ENCODE peak calls at places on chromosomes 4 and X, in four cellular contexts. One of them, this sample, is unnamed.

GRCh38 chrX:9071031-9071650 is 37.2 kb upstream of the FAM9B start:
- DNase-seq in CD8-positive, alpha-beta T cell: no peak
- DNase-seq in aorta: no peak
- DNase-seq in GM12864: no peak
- DNase-seq in this sample: no peak

GRCh38 chrX:111823068-111823467 is 52.9 kb upstream of the TRPC5OS start:
- DNase-seq in GM12864: no peak
- DNase-seq in CD8-positive, alpha-beta T cell: no peak
- DNase-seq in aorta: no peak
- DNase-seq in this sample: peak

GRCh38 chrX:16082470-16083085 is 40.8 kb upstream of the GRPR start:
- DNase-seq in GM12864: no peak
- DNase-seq in CD8-positive, alpha-beta T cell: no peak
- DNase-seq in aorta: no peak
- DNase-seq in this sample: no peak

GRCh38 chr4:138035781-138036258 is 206.3 kb downstream of the SLC7A11 start:
- DNase-seq in CD8-positive, alpha-beta T cell: no peak
- DNase-seq in aorta: no peak
- DNase-seq in GM12864: peak
- DNase-seq in this sample: peak

GRCh38 chr4:40471923-40472322 is 136.8 kb downstream of the CHRNA9 start:
- DNase-seq in CD8-positive, alpha-beta T cell: no peak
- DNase-seq in GM12864: no peak
- DNase-seq in aorta: no peak
- DNase-seq in this sample: no peak

GRCh38 chrX:1500701-1501624 is 36.0 kb downstream of the P2RY8 start:
- DNase-seq in aorta: no peak
- DNase-seq in CD8-positive, alpha-beta T cell: no peak
- DNase-seq in GM12864: peak
- DNase-seq in this sample: no peak

GRCh38 chr4:76306882-76307669 is 543 bp downstream of the STBD1 start:
- DNase-seq in CD8-positive, alpha-beta T cell: peak
- DNase-seq in GM12864: no peak
- DNase-seq in aorta: peak
- DNase-seq in this sample: peak

GRCh38 chrX:110746014-110746413 is 49.6 kb downstream of the CHRDL1 start:
- DNase-seq in CD8-positive, alpha-beta T cell: no peak
- DNase-seq in aorta: no peak
- DNase-seq in GM12864: no peak
- DNase-seq in this sample: no peak

GRCh38 chrX:136200466-136200865 is 50.7 kb downstream of the MAP7D3 start:
- DNase-seq in aorta: no peak
- DNase-seq in GM12864: no peak
- DNase-seq in CD8-positive, alpha-beta T cell: no peak
- DNase-seq in this sample: peak

GRCh38 chrX:118974908-118975671 is 672 bp downstream of the LONRF3 start:
- DNase-seq in CD8-positive, alpha-beta T cell: peak
- DNase-seq in aorta: peak
- DNase-seq in GM12864: no peak
- DNase-seq in this sample: peak

GRCh38 chrX:43655151-43655676 is 885 bp upstream of the MAOA start:
- DNase-seq in GM12864: no peak
- DNase-seq in aorta: peak
- DNase-seq in CD8-positive, alpha-beta T cell: peak
- DNase-seq in this sample: peak

GRCh38 chr4:122341906-122342305 is 36.9 kb upstream of the ADAD1 start:
- DNase-seq in CD8-positive, alpha-beta T cell: no peak
- DNase-seq in GM12864: no peak
- DNase-seq in aorta: no peak
- DNase-seq in this sample: no peak

GRCh38 chr4:48490012-48490679 is at the start of gene ZAR1:
- DNase-seq in CD8-positive, alpha-beta T cell: no peak
- DNase-seq in aorta: no peak
- DNase-seq in GM12864: no peak
- DNase-seq in this sample: no peak
- H3K4me3 ChIP-seq in CD8-positive, alpha-beta T cell: peak
- H3K4me3 ChIP-seq in aorta: peak
- H3K4me3 ChIP-seq in GM12864: peak
- H3K4me3 ChIP-seq in this sample: no peak

GRCh38 chr4:8200302-8200975 is 1.3 kb downstream of the SH3TC1 start:
- DNase-seq in GM12864: no peak
- DNase-seq in CD8-positive, alpha-beta T cell: no peak
- DNase-seq in aorta: peak
- DNase-seq in this sample: no peak
- H3K4me3 ChIP-seq in GM12864: peak
- H3K4me3 ChIP-seq in CD8-positive, alpha-beta T cell: peak
- H3K4me3 ChIP-seq in aorta: no peak
- H3K4me3 ChIP-seq in this sample: no peak

DNA sequence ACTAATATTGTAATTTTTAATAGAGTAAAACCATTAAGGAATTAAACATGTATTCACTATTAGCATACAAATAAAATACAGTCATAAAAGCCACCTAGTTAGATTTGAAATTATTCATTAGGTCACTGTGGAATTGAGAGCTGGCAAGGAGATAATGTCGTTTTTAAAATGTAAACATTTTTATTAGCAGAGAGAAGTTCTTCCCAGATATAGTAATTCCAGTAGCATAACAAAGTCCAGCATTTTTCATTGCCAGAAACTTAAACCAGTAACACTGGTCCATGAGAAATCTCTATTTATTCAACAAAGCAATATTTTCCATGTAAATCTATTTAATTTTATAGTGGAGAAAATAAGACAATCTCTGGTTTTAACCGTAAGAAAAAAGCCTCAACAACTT is 17.5 kb downstream of the ENOX2 start:
- DNase-seq in aorta: no peak
- DNase-seq in CD8-positive, alpha-beta T cell: no peak
- DNase-seq in GM12864: no peak
- DNase-seq in this sample: no peak
- H3K4me3 ChIP-seq in aorta: no peak
- H3K4me3 ChIP-seq in CD8-positive, alpha-beta T cell: no peak
- H3K4me3 ChIP-seq in GM12864: no peak
- H3K4me3 ChIP-seq in this sample: no peak

GRCh38 chr4:173092003-173092402 is 76.6 kb upstream of the GALNT7 start:
- DNase-seq in GM12864: no peak
- DNase-seq in aorta: no peak
- DNase-seq in CD8-positive, alpha-beta T cell: no peak
- DNase-seq in this sample: peak

GRCh38 chr4:173088144-173088543 is 80.5 kb upstream of the GALNT7 start:
- DNase-seq in aorta: no peak
- DNase-seq in CD8-positive, alpha-beta T cell: no peak
- DNase-seq in GM12864: no peak
- DNase-seq in this sample: no peak

GRCh38 chr4:173095022-173095421 is 73.6 kb upstream of the GALNT7 start:
- DNase-seq in GM12864: no peak
- DNase-seq in aorta: no peak
- DNase-seq in CD8-positive, alpha-beta T cell: no peak
- DNase-seq in this sample: no peak

GRCh38 chr4:173091362-173091761 is 77.2 kb upstream of the GALNT7 start:
- DNase-seq in aorta: no peak
- DNase-seq in GM12864: no peak
- DNase-seq in CD8-positive, alpha-beta T cell: no peak
- DNase-seq in this sample: peak
- H3K4me3 ChIP-seq in aorta: no peak
- H3K4me3 ChIP-seq in GM12864: no peak
- H3K4me3 ChIP-seq in CD8-positive, alpha-beta T cell: no peak
- H3K4me3 ChIP-seq in this sample: no peak

GRCh38 chrX:20266810-20267598 is at the start of gene RPS6KA3:
- DNase-seq in aorta: peak
- DNase-seq in CD8-positive, alpha-beta T cell: peak
- DNase-seq in GM12864: peak
- DNase-seq in this sample: peak

GRCh38 chrX:20265726-20266681 is 705 bp downstream of the RPS6KA3 start:
- DNase-seq in CD8-positive, alpha-beta T cell: peak
- DNase-seq in aorta: peak
- DNase-seq in GM12864: no peak
- DNase-seq in this sample: peak

GRCh38 chrX:20267599-20267923 is 852 bp upstream of the RPS6KA3 start:
- DNase-seq in GM12864: no peak
- DNase-seq in CD8-positive, alpha-beta T cell: no peak
- DNase-seq in aorta: no peak
- DNase-seq in this sample: no peak

GRCh38 chrX:20269848-20270556 is 3.3 kb upstream of the RPS6KA3 start:
- DNase-seq in aorta: no peak
- DNase-seq in CD8-positive, alpha-beta T cell: no peak
- DNase-seq in GM12864: no peak
- DNase-seq in this sample: no peak

DNA sequence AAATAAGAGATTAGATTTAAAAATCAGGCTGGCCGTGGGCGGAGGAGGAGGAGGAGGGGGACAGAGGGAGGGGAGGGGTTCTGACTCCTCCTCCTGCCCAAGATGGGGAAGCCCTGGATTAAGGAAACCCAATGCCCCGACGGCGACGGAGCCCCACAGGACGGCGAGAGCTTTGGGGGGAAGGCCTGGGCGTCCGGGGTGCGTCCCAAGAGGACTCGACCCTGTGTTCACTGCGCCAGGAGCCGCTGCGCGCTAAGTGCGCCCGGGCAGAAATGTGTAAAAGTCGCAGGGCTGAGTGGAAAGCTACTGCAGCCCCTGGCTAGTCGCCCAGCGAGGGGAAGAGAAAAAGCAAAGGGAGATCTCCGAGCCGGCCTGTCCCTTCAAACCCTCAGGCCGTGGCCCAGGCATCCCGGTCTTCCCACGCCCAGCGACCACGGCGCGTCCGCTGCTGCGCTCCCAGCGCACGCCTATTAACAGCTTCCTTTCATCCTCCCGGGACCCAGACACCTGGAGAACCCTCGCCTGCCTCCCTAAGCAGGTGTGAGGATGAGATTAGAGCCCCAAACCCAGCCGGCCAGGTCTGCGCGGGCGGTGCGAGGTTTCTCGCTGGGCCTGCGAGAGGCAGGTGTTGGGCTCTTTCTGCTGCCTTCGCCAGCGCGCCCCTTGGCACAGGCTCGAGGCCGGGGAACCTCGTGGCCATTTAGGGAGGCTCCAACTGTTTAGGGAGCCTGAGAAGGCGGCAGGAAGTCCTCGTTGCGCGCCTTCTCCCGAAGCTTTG is 1.4 kb upstream of the RPS6KA3 start:
- DNase-seq in CD8-positive, alpha-beta T cell: no peak
- DNase-seq in aorta: peak
- DNase-seq in GM12864: no peak
- DNase-seq in this sample: no peak
- H3K4me3 ChIP-seq in CD8-positive, alpha-beta T cell: no peak
- H3K4me3 ChIP-seq in aorta: no peak
- H3K4me3 ChIP-seq in GM12864: no peak
- H3K4me3 ChIP-seq in this sample: no peak

DNA sequence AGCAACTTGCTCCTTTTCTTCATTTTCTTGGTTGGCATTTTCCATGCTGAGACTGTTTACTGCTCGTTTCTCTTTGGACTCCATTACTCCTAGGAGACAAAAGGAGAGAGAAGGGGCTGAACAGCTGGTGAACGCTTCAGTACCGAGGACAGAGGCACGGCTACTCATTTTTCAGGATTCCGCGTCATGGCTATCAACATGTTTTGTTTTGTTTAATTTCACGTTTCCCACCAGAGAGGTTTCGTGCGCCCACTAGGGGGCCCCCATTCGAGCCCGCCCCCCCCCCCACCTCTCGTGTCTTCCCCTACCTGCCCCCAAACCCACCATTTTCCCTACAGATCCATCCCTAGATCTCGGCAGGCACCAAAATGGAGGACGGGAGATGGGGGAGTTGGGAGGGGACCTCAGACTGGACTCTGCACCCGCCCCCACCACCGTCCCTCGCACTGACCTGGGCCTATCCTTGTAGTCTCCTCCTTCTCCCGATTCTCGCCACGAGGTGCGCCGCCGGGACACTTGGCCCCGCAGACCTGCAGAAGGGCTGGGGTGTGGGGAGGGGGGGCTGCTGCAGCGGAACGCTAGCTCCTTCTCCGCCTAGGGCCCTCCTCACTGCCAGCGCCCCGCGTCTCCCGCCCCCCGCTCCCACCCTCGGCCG is 653 bp downstream of the BEX1 start:
- DNase-seq in aorta: no peak
- DNase-seq in CD8-positive, alpha-beta T cell: no peak
- DNase-seq in GM12864: no peak
- DNase-seq in this sample: no peak
- H3K4me3 ChIP-seq in aorta: no peak
- H3K4me3 ChIP-seq in CD8-positive, alpha-beta T cell: no peak
- H3K4me3 ChIP-seq in GM12864: no peak
- H3K4me3 ChIP-seq in this sample: no peak

GRCh38 chr4:10006604-10007435 is 14.5 kb downstream of the SLC2A9 start:
- DNase-seq in GM12864: no peak
- DNase-seq in aorta: peak
- DNase-seq in CD8-positive, alpha-beta T cell: no peak
- DNase-seq in this sample: no peak
- H3K4me3 ChIP-seq in GM12864: no peak
- H3K4me3 ChIP-seq in aorta: no peak
- H3K4me3 ChIP-seq in CD8-positive, alpha-beta T cell: no peak
- H3K4me3 ChIP-seq in this sample: no peak

DNA sequence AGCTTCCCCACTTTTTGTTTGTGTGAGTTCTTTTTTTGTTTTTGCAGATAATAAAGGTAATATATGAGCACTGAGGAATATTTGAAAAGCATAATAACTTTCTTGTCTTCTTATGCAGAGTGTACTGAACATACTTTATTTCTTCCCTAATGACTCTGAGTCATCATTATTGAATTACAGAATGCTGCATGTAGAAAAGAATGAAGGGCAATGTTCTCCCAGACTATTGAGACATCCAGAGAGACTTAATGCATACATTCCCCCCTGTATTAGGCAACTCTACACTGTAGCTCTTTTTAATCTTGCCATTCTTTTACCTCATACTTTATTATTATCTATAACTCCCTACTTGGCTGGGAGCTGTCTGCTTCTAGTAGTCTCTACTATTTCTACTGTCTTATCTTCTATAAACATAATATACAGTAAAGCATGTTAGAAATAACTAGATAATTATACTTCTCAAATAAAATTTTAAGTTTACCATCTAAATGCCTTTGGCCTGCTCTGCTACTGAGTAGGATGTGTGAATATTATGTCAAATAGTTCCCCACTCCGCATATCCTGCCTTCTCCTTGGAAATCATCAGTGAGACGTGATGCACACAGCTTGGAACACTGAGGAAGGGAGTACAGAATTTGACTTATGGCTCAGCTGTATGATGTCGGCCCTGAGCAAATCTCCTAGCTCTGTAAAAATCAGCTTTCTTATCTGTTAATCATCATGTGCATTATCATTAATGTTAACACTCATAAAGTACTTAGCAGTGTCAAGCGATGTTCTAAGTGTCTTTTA is 240.7 kb upstream of the ANKRD50 start:
- DNase-seq in aorta: no peak
- DNase-seq in GM12864: no peak
- DNase-seq in CD8-positive, alpha-beta T cell: no peak
- DNase-seq in this sample: peak
- H3K4me3 ChIP-seq in aorta: no peak
- H3K4me3 ChIP-seq in GM12864: no peak
- H3K4me3 ChIP-seq in CD8-positive, alpha-beta T cell: no peak
- H3K4me3 ChIP-seq in this sample: no peak

This sample was measured in HAP-1.